ENCODE peak calls at places on chromosomes 2 and 18, in four cellular contexts. One of them, this sample, is unnamed.

GRCh38 chr2:135473567-135473966 is 57.5 kb downstream of the ZRANB3 start:
- DNase-seq in suprapubic skin: no peak
- DNase-seq in lower leg skin: no peak
- DNase-seq in cardiac fibroblast: peak
- DNase-seq in this sample: no peak

GRCh38 chr2:54724560-54725342 is 1.3 kb downstream of the EML6 start:
- DNase-seq in cardiac fibroblast: no peak
- DNase-seq in suprapubic skin: peak
- DNase-seq in lower leg skin: peak
- DNase-seq in this sample: no peak

GRCh38 chr2:154978244-154978643 is 279.7 kb downstream of the KCNJ3 start:
- DNase-seq in suprapubic skin: no peak
- DNase-seq in cardiac fibroblast: no peak
- DNase-seq in lower leg skin: no peak
- DNase-seq in this sample: no peak

GRCh38 chr2:237262838-237263771 is 150.9 kb downstream of the COL6A3 start:
- DNase-seq in suprapubic skin: no peak
- DNase-seq in lower leg skin: no peak
- DNase-seq in cardiac fibroblast: peak
- DNase-seq in this sample: no peak

GRCh38 chr2:46367286-46367685 is 70.1 kb downstream of the EPAS1 start:
- DNase-seq in lower leg skin: no peak
- DNase-seq in cardiac fibroblast: peak
- DNase-seq in suprapubic skin: no peak
- DNase-seq in this sample: no peak

GRCh38 chr2:110101280-110101844 is 14.3 kb downstream of the MALL start:
- DNase-seq in lower leg skin: peak
- DNase-seq in cardiac fibroblast: peak
- DNase-seq in suprapubic skin: peak
- DNase-seq in this sample: peak

GRCh38 chr2:162221064-162221463 is 22.2 kb downstream of the FAP start:
- DNase-seq in suprapubic skin: peak
- DNase-seq in cardiac fibroblast: peak
- DNase-seq in lower leg skin: peak
- DNase-seq in this sample: peak

GRCh38 chr18:49814147-49814499 is 790 bp upstream of the ACAA2 start:
- DNase-seq in lower leg skin: peak
- DNase-seq in cardiac fibroblast: peak
- DNase-seq in suprapubic skin: peak
- DNase-seq in this sample: peak

GRCh38 chr2:125224830-125225229 is 1199.7 kb downstream of the CNTNAP5 start:
- DNase-seq in lower leg skin: no peak
- DNase-seq in suprapubic skin: no peak
- DNase-seq in cardiac fibroblast: no peak
- DNase-seq in this sample: no peak

GRCh38 chr2:15673919-15674636 is 82.4 kb downstream of the DDX1 start:
- DNase-seq in lower leg skin: no peak
- DNase-seq in suprapubic skin: no peak
- DNase-seq in cardiac fibroblast: peak
- DNase-seq in this sample: no peak

GRCh38 chr18:78818961-78819360 is 160.7 kb upstream of the SALL3 start:
- DNase-seq in cardiac fibroblast: no peak
- DNase-seq in lower leg skin: no peak
- DNase-seq in suprapubic skin: no peak
- DNase-seq in this sample: no peak

GRCh38 chr2:134917958-134918517 is 584 bp upstream of the CCNT2 start:
- DNase-seq in lower leg skin: no peak
- DNase-seq in cardiac fibroblast: no peak
- DNase-seq in suprapubic skin: no peak
- DNase-seq in this sample: peak

GRCh38 chr18:57887984-57888383 is 84.9 kb upstream of the ATP8B1 start:
- DNase-seq in suprapubic skin: no peak
- DNase-seq in lower leg skin: no peak
- DNase-seq in cardiac fibroblast: no peak
- DNase-seq in this sample: no peak

GRCh38 chr2:66843856-66844255 is 408.9 kb downstream of the MEIS1 start:
- DNase-seq in lower leg skin: no peak
- DNase-seq in cardiac fibroblast: no peak
- DNase-seq in suprapubic skin: no peak
- DNase-seq in this sample: no peak

GRCh38 chr2:214226061-214226460 is 184.8 kb upstream of the VWC2L start:
- DNase-seq in cardiac fibroblast: no peak
- DNase-seq in lower leg skin: no peak
- DNase-seq in suprapubic skin: no peak
- DNase-seq in this sample: no peak

GRCh38 chr18:12908706-12909105 is 24.7 kb upstream of the PTPN2 start:
- DNase-seq in cardiac fibroblast: peak
- DNase-seq in suprapubic skin: no peak
- DNase-seq in lower leg skin: no peak
- DNase-seq in this sample: no peak

GRCh38 chr2:132623096-132623839 is 46.7 kb downstream of the LYPD1 start:
- DNase-seq in suprapubic skin: no peak
- DNase-seq in lower leg skin: no peak
- DNase-seq in cardiac fibroblast: peak
- DNase-seq in this sample: no peak

GRCh38 chr18:11820697-11821096 is 30.5 kb upstream of the CHMP1B start:
- DNase-seq in lower leg skin: no peak
- DNase-seq in cardiac fibroblast: no peak
- DNase-seq in suprapubic skin: no peak
- DNase-seq in this sample: no peak

GRCh38 chr2:171279983-171280790 is 119.5 kb upstream of the TLK1 start:
- DNase-seq in suprapubic skin: no peak
- DNase-seq in lower leg skin: no peak
- DNase-seq in cardiac fibroblast: no peak
- DNase-seq in this sample: no peak

GRCh38 chr2:229456091-229456490 is 185.0 kb upstream of the PID1 start:
- DNase-seq in suprapubic skin: no peak
- DNase-seq in cardiac fibroblast: no peak
- DNase-seq in lower leg skin: no peak
- DNase-seq in this sample: no peak

GRCh38 chr2:239465017-239466001 is 64.5 kb upstream of the HDAC4 start:
- DNase-seq in suprapubic skin: peak
- DNase-seq in cardiac fibroblast: no peak
- DNase-seq in lower leg skin: peak
- DNase-seq in this sample: peak

GRCh38 chr2:121080013-121080772 is 204.8 kb downstream of the TFCP2L1 start:
- DNase-seq in suprapubic skin: no peak
- DNase-seq in cardiac fibroblast: peak
- DNase-seq in lower leg skin: no peak
- DNase-seq in this sample: peak

GRCh38 chr18:58320907-58321561 is 277.0 kb downstream of the NEDD4L start:
- DNase-seq in suprapubic skin: no peak
- DNase-seq in lower leg skin: no peak
- DNase-seq in cardiac fibroblast: no peak
- DNase-seq in this sample: no peak

GRCh38 chr2:113010088-113010487 is 4.8 kb downstream of the IL36A start:
- DNase-seq in cardiac fibroblast: peak
- DNase-seq in lower leg skin: no peak
- DNase-seq in suprapubic skin: no peak
- DNase-seq in this sample: no peak

GRCh38 chr18:26547302-26548143 is 830 bp downstream of the KCTD1 start:
- DNase-seq in cardiac fibroblast: peak
- DNase-seq in lower leg skin: peak
- DNase-seq in suprapubic skin: peak
- DNase-seq in this sample: no peak
- TF ChIP-seq CTCF in cardiac fibroblast: peak
- TF ChIP-seq CTCF in lower leg skin: no peak
- TF ChIP-seq CTCF in suprapubic skin: peak
- TF ChIP-seq CTCF in this sample: no peak

DNA sequence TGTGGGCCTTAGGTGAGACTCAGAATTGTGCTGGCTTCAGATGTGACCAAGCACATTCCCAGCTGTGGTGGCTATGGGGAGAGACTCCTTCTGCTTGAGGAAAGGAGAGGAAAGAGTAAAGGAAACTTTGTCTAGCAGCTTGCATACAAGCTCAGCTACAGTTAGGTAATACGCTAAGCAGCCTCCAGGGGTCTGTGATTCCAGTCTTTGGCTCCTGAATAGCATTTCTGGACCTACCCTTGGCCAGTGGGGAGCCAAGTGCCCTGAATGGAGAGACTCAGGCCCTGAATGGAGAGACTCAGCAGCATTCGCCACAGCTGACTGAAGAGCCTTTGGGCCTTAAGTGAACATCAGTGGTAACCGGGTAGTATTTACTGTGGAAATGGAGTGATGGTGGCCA is 227.4 kb upstream of the CDH7 start:
- DNase-seq in suprapubic skin: no peak
- DNase-seq in cardiac fibroblast: no peak
- DNase-seq in lower leg skin: no peak
- DNase-seq in this sample: no peak
- TF ChIP-seq CTCF in suprapubic skin: no peak
- TF ChIP-seq CTCF in cardiac fibroblast: no peak
- TF ChIP-seq CTCF in lower leg skin: no peak
- TF ChIP-seq CTCF in this sample: no peak

GRCh38 chr2:152755029-152755428 is 36.6 kb downstream of the ARL6IP6 start:
- DNase-seq in suprapubic skin: no peak
- DNase-seq in cardiac fibroblast: peak
- DNase-seq in lower leg skin: no peak
- DNase-seq in this sample: no peak
- TF ChIP-seq CTCF in suprapubic skin: no peak
- TF ChIP-seq CTCF in cardiac fibroblast: peak
- TF ChIP-seq CTCF in lower leg skin: no peak
- TF ChIP-seq CTCF in this sample: no peak

DNA sequence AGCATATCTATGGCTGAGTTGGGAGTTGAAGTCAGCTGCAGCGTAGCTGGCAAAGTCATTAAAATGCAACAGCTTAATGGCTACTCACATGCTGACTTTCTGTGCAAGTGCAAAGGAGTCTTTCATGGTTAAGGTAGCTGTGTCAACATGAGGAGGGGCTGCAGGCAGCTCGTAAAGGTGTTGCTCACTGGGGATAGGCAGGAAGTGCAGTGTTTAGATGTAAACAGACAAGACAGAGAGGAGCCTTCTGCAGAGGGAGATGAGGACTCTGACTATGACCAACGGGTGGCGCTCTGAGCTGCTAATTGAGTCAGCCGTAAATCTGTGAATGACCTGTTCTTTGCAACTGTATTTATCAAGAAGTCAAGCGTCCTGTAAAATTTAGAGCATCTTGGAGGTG is 22.3 kb upstream of the CAVIN2 start:
- DNase-seq in lower leg skin: no peak
- DNase-seq in cardiac fibroblast: peak
- DNase-seq in suprapubic skin: no peak
- DNase-seq in this sample: no peak
- TF ChIP-seq CTCF in lower leg skin: no peak
- TF ChIP-seq CTCF in cardiac fibroblast: peak
- TF ChIP-seq CTCF in suprapubic skin: no peak
- TF ChIP-seq CTCF in this sample: no peak

GRCh38 chr2:88831792-88832248 is 140.3 kb downstream of the RPIA start:
- DNase-seq in cardiac fibroblast: peak
- DNase-seq in lower leg skin: no peak
- DNase-seq in suprapubic skin: no peak
- DNase-seq in this sample: no peak

GRCh38 chr2:88832992-88833389 is 141.5 kb downstream of the RPIA start:
- DNase-seq in lower leg skin: no peak
- DNase-seq in suprapubic skin: no peak
- DNase-seq in cardiac fibroblast: no peak
- DNase-seq in this sample: no peak

GRCh38 chr2:88829607-88830463 is 138.4 kb downstream of the RPIA start:
- DNase-seq in lower leg skin: no peak
- DNase-seq in cardiac fibroblast: no peak
- DNase-seq in suprapubic skin: no peak
- DNase-seq in this sample: no peak

GRCh38 chr2:88832256-88832991 is 141.0 kb downstream of the RPIA start:
- DNase-seq in suprapubic skin: no peak
- DNase-seq in lower leg skin: no peak
- DNase-seq in cardiac fibroblast: no peak
- DNase-seq in this sample: no peak

DNA sequence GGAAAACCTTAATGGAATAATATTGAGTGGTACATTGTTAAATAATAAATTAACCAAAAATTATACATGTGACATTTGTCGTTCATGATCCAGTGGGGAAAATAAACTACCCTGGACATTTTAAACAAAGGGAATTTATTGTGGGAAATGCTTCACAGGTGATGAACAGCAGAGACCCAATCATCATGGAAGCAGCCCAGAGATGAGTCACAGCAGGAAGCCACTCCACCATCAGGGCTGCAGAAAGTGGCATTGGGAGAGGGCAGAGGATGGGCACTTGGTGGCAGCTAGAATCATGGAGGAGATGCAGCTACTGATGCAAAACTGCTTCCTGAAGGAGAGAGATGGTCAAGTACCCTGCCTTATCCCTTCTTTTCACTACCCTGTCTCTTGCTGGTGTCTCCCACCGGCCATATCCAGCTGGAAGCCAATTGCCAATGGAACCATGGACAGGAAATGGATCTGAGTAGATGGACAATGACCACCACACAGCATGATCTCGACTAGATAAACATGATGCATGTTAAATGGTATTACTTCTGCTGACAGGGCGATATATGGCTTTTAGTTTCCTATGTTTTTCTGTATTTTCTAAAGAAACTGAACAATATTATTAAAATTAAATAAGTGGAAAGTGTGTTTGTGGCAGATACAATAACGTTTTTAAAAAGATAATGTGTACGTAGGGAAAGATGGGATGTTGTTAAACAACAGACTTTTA is 139.8 kb downstream of the RPIA start:
- DNase-seq in lower leg skin: no peak
- DNase-seq in cardiac fibroblast: peak
- DNase-seq in suprapubic skin: no peak
- DNase-seq in this sample: no peak
- TF ChIP-seq CTCF in lower leg skin: no peak
- TF ChIP-seq CTCF in cardiac fibroblast: no peak
- TF ChIP-seq CTCF in suprapubic skin: no peak
- TF ChIP-seq CTCF in this sample: no peak

GRCh38 chr2:74267068-74267467 is 68.7 kb downstream of the MTHFD2 start:
- DNase-seq in cardiac fibroblast: no peak
- DNase-seq in lower leg skin: no peak
- DNase-seq in suprapubic skin: no peak
- DNase-seq in this sample: no peak
- TF ChIP-seq CTCF in cardiac fibroblast: no peak
- TF ChIP-seq CTCF in lower leg skin: no peak
- TF ChIP-seq CTCF in suprapubic skin: peak
- TF ChIP-seq CTCF in this sample: no peak

DNA sequence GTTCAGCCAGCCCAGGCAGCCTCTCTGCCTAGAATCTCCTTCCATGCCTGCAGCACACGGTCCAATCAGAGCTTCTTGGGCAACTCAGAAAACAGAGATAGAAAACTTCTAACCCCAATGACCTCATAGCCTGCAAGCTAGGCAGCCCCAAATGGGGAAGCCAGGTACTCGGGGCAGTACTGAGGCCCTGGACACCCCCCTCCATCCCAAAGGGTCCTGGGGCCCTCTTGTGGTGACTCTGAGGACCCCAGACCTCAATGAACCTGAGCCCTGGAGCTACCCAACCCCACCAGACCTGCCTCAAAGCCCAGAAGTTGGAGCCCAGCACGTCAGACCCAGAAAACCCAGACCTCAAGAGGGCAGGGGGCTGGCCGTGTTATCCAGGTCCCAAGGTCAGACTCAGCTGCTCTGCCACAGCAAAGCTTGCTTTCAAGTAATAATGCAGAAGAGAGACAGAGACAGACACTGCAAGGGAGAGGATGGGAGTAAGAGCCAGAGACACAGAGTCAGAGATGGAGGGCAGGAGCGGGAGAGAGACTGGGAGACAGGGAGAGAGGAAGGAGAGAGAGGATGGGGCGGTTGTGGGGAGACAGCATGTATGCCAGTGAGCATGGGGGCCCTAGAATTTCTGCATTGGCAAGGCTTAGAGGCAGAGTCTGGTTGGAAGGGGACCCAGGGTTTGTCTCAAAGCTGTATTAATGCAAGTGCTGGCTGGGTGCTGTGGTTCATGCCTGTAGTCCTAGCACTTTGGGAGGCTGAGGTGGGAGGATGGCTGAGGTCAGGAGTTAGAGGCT is 28.2 kb downstream of the SERTAD2 start:
- DNase-seq in cardiac fibroblast: no peak
- DNase-seq in suprapubic skin: no peak
- DNase-seq in lower leg skin: peak
- DNase-seq in this sample: no peak
- TF ChIP-seq CTCF in cardiac fibroblast: no peak
- TF ChIP-seq CTCF in suprapubic skin: no peak
- TF ChIP-seq CTCF in lower leg skin: no peak
- TF ChIP-seq CTCF in this sample: no peak